ENCODE peak calls at places on chromosomes 12 and 14, in ten cellular contexts. D is GM13977; V is T-helper 1 cell; U is activated T-cell treated with anti-CD3 and anti-CD28 coated beads for 1 hour; W is stimulated activated CD4-positive, alpha-beta T cell treated with anti-CD3 and anti-CD28 coated beads, Interleukin-1b, Interleukin-23, amount 100 ng/mL, for 24 hours; R is HS-5; J is activated CD8-positive, alpha-beta memory T cell treated with anti-CD3 and anti-CD28 coated beads for 4 hours; K is COR-L47; Y is upper lobe of left lung; F is fibroblast of the conjunctiva. P is an unnamed sample.

GRCh38 chr14:69170848-69171247 is 17.9 kb upstream of the DCAF5 start:
- DNase-seq in D (no peak), V (no peak), U (no peak), W (no peak), R (no peak), J (no peak), K (no peak), Y (no peak), F (no peak), P (no peak)

GRCh38 chr14:37623552-37623951 is 28.1 kb downstream of the TTC6 start:
- DNase-seq in D (no peak), V (no peak), U (no peak), W (no peak), R (peak; percentile 77), J (no peak), K (peak; percentile 39), Y (no peak), F (peak; percentile 70), P (no peak)

GRCh38 chr12:71999795-72000194 is 61.1 kb downstream of the TPH2 start:
- DNase-seq in D (no peak), V (no peak), U (no peak), W (no peak), R (peak; percentile 28), J (no peak), K (no peak), Y (no peak), F (no peak), P (no peak)

GRCh38 chr14:89212386-89213235 is 204.4 kb downstream of the FOXN3 start:
- DNase-seq in D (no peak), V (no peak), U (no peak), W (no peak), R (no peak), J (no peak), K (no peak), Y (no peak), F (no peak), P (peak; percentile 32)

GRCh38 chr14:51738754-51739153 is 87.0 kb downstream of the FRMD6 start:
- DNase-seq in D (peak; percentile 17), V (no peak), U (no peak), W (no peak), R (no peak), J (no peak), K (no peak), Y (no peak), F (no peak), P (peak; percentile 96)

GRCh38 chr12:27332407-27333310 is at the start of gene BMAL2:
- DNase-seq in D (peak; percentile 81), V (peak; percentile 12), U (peak; percentile 5), W (peak; percentile 22), R (no peak), J (no peak), K (peak; percentile 36), Y (peak; percentile 35), F (no peak), P (no peak)

GRCh38 chr12:402127-402456 is 648 bp downstream of the CCDC77 start:
- DNase-seq in D (no peak), V (no peak), U (no peak), W (no peak), R (no peak), J (no peak), K (no peak), Y (no peak), F (peak; percentile 18), P (no peak)

GRCh38 chr12:53577941-53578352 is 48.2 kb downstream of the ATF7 start:
- DNase-seq in D (peak; percentile 55), V (no peak), U (no peak), W (no peak), R (no peak), J (no peak), K (no peak), Y (no peak), F (no peak), P (no peak)

GRCh38 chr14:100392266-100392850 is 69.2 kb downstream of the SLC25A47 start:
- DNase-seq in D (no peak), V (no peak), U (no peak), W (no peak), R (no peak), J (no peak), K (no peak), Y (no peak), F (no peak), P (no peak)

GRCh38 chr14:54881235-54881760 is 21.3 kb downstream of the GCH1 start:
- DNase-seq in D (peak; percentile 26), V (no peak), U (no peak), W (no peak), R (no peak), J (no peak), K (no peak), Y (no peak), F (peak; percentile 63), P (peak; percentile 64)

GRCh38 chr14:21476526-21476924 is 234 bp downstream of the RAB2B start:
- DNase-seq in D (no peak), V (peak; percentile 83), U (peak; percentile 82), W (peak; percentile 72), R (no peak), J (peak; percentile 69), K (peak; percentile 57), Y (peak; percentile 92), F (no peak), P (no peak)

GRCh38 chr14:89243286-89243685 is 173.7 kb downstream of the FOXN3 start:
- DNase-seq in D (no peak), V (no peak), U (no peak), W (no peak), R (no peak), J (no peak), K (no peak), Y (no peak), F (no peak), P (no peak)

GRCh38 chr12:18907793-18908580 is 170.1 kb downstream of the CAPZA3 start:
- DNase-seq in D (no peak), V (no peak), U (no peak), W (no peak), R (no peak), J (no peak), K (no peak), Y (no peak), F (no peak), P (no peak)

GRCh38 chr12:18658179-18658578 is 79.6 kb downstream of the PLCZ1 start:
- DNase-seq in D (no peak), V (no peak), U (no peak), W (no peak), R (no peak), J (no peak), K (no peak), Y (no peak), F (no peak), P (no peak)

GRCh38 chr12:124687695-124688301 is 120.4 kb upstream of the NCOR2 start:
- DNase-seq in D (no peak), V (no peak), U (no peak), W (no peak), R (no peak), J (no peak), K (no peak), Y (no peak), F (no peak), P (no peak)

GRCh38 chr12:120117961-120118709 is 1.6 kb upstream of the RAB35 start:
- DNase-seq in D (no peak), V (no peak), U (no peak), W (no peak), R (no peak), J (no peak), K (no peak), Y (no peak), F (no peak), P (no peak)